ENCODE peak calls at places on chromosome 12, in seven cellular contexts. K, B, J, H, Q, I and T are unnamed samples.

GRCh38 chr12:115413626-115414025 is 729.7 kb upstream of the TBX3 start:
- DNase-seq in K (no peak), B (no peak), J (no peak), H (no peak), Q (no peak), I (no peak), T (no peak)

GRCh38 chr12:82326905-82327503 is 31.2 kb downstream of the CCDC59 start:
- DNase-seq in K (peak), B (no peak), J (peak), H (peak), Q (peak), I (peak), T (no peak)

GRCh38 chr12:100612557-100612956 is 39.1 kb downstream of the GAS2L3 start:
- DNase-seq in K (no peak), B (no peak), J (no peak), H (no peak), Q (no peak), I (no peak), T (no peak)

GRCh38 chr12:79140711-79141110 is 276.1 kb downstream of the SYT1 start:
- DNase-seq in K (no peak), B (no peak), J (no peak), H (no peak), Q (no peak), I (no peak), T (no peak)

GRCh38 chr12:9133243-9133938 is 17.7 kb upstream of the A2M start:
- DNase-seq in K (no peak), B (no peak), J (no peak), H (no peak), Q (no peak), I (no peak), T (no peak)

GRCh38 chr12:53046655-53047220 is 3.1 kb upstream of the TNS2 start:
- DNase-seq in K (peak), B (peak), J (peak), H (peak), Q (peak), I (peak), T (peak)

GRCh38 chr12:91326043-91327027 is 143.7 kb upstream of the DCN start:
- DNase-seq in K (peak), B (no peak), J (peak), H (peak), Q (peak), I (no peak), T (peak)

GRCh38 chr12:127664901-127665300 is 602.1 kb upstream of the TMEM132C start:
- DNase-seq in K (no peak), B (no peak), J (no peak), H (no peak), Q (no peak), I (no peak), T (no peak)

GRCh38 chr12:116771651-116772050 is 33.5 kb downstream of the RNFT2 start:
- DNase-seq in K (no peak), B (no peak), J (no peak), H (no peak), Q (no peak), I (no peak), T (no peak)

GRCh38 chr12:93795352-93795751 is 118.2 kb downstream of the CRADD start:
- DNase-seq in K (no peak), B (no peak), J (no peak), H (no peak), Q (no peak), I (no peak), T (no peak)

GRCh38 chr12:121223283-121223946 is 13.5 kb downstream of the P2RX4 start:
- DNase-seq in K (no peak), B (no peak), J (no peak), H (peak), Q (no peak), I (no peak), T (no peak)

GRCh38 chr12:52601671-52602070 is 408 bp upstream of the KRT72 start:
- DNase-seq in K (no peak), B (no peak), J (no peak), H (no peak), Q (no peak), I (no peak), T (no peak)

GRCh38 chr12:64029013-64029857 is 184.7 kb downstream of the SRGAP1 start:
- DNase-seq in K (no peak), B (no peak), J (no peak), H (no peak), Q (peak), I (no peak), T (no peak)

GRCh38 chr12:124577986-124578385 is 10.6 kb upstream of the NCOR2 start:
- DNase-seq in K (no peak), B (no peak), J (no peak), H (no peak), Q (no peak), I (no peak), T (no peak)

GRCh38 chr12:52818376-52818775 is 4.5 kb upstream of the KRT4 start:
- DNase-seq in K (no peak), B (no peak), J (no peak), H (no peak), Q (no peak), I (no peak), T (no peak)

GRCh38 chr12:102496571-102496970 is 16.2 kb upstream of the IGF1 start:
- DNase-seq in K (no peak), B (no peak), J (no peak), H (no peak), Q (no peak), I (no peak), T (no peak)

GRCh38 chr12:104750061-104750460 is 208.0 kb downstream of the SLC41A2 start:
- DNase-seq in K (no peak), B (no peak), J (no peak), H (peak), Q (peak), I (peak), T (no peak)

GRCh38 chr12:57112492-57113294 is 1.5 kb upstream of the STAT6 start:
- DNase-seq in K (no peak), B (no peak), J (no peak), H (no peak), Q (no peak), I (no peak), T (no peak)

GRCh38 chr12:126337556-126337955 is 1272.3 kb downstream of the AACS start:
- DNase-seq in K (no peak), B (no peak), J (peak), H (no peak), Q (peak), I (peak), T (no peak)

GRCh38 chr12:60977966-60978365 is 1282.2 kb upstream of the USP15 start:
- DNase-seq in K (no peak), B (no peak), J (no peak), H (peak), Q (no peak), I (no peak), T (no peak)

GRCh38 chr12:53235742-53236442 is 3.9 kb upstream of the RARG start:
- DNase-seq in K (no peak), B (no peak), J (no peak), H (no peak), Q (no peak), I (no peak), T (no peak)

GRCh38 chr12:45292486-45293195 is 76.7 kb downstream of the ANO6 start:
- DNase-seq in K (peak), B (no peak), J (no peak), H (no peak), Q (peak), I (no peak), T (peak)

GRCh38 chr12:19972325-19973288 is 395.7 kb upstream of the PDE3A start:
- DNase-seq in K (no peak), B (no peak), J (no peak), H (no peak), Q (no peak), I (no peak), T (no peak)

GRCh38 chr12:59724011-59724703 is 128.3 kb downstream of the SLC16A7 start:
- DNase-seq in K (no peak), B (no peak), J (no peak), H (no peak), Q (no peak), I (no peak), T (no peak)

GRCh38 chr12:19892186-19892585 is 452.9 kb downstream of the AEBP2 start:
- DNase-seq in K (no peak), B (no peak), J (no peak), H (no peak), Q (peak), I (no peak), T (no peak)

GRCh38 chr12:10701226-10701681 is 21.9 kb downstream of the YBX3 start:
- DNase-seq in K (no peak), B (no peak), J (no peak), H (no peak), Q (peak), I (no peak), T (no peak)

GRCh38 chr12:96177013-96177412 is 17.2 kb upstream of the ELK3 start:
- DNase-seq in K (no peak), B (no peak), J (no peak), H (no peak), Q (no peak), I (no peak), T (no peak)

GRCh38 chr12:45357547-45358417 is 141.9 kb downstream of the ANO6 start:
- DNase-seq in K (peak), B (no peak), J (no peak), H (no peak), Q (no peak), I (no peak), T (no peak)

GRCh38 chr12:1174659-1175058 is 183.6 kb downstream of the ERC1 start:
- DNase-seq in K (no peak), B (no peak), J (no peak), H (no peak), Q (no peak), I (no peak), T (no peak)

GRCh38 chr12:6278439-6279255 is 31.8 kb upstream of the PLEKHG6 start:
- DNase-seq in K (peak), B (peak), J (peak), H (peak), Q (peak), I (peak), T (peak)

GRCh38 chr12:123905319-123905925 is 67.2 kb downstream of the CCDC92 start:
- DNase-seq in K (peak), B (no peak), J (peak), H (peak), Q (peak), I (peak), T (peak)

GRCh38 chr12:122738561-122738960 is 7.9 kb upstream of the HCAR1 start:
- DNase-seq in K (no peak), B (no peak), J (no peak), H (peak), Q (no peak), I (no peak), T (no peak)

GRCh38 chr12:5047094-5047493 is 3.4 kb downstream of the KCNA5 start:
- DNase-seq in K (no peak), B (no peak), J (no peak), H (no peak), Q (no peak), I (no peak), T (no peak)

GRCh38 chr12:6563448-6564050 is 4.5 kb downstream of the NOP2 start:
- DNase-seq in K (peak), B (no peak), J (peak), H (peak), Q (no peak), I (no peak), T (no peak)

GRCh38 chr12:54338682-54339296 is 13.9 kb downstream of the COPZ1 start:
- DNase-seq in K (no peak), B (no peak), J (peak), H (no peak), Q (peak), I (no peak), T (no peak)

GRCh38 chr12:122917508-122918227 is 21.7 kb upstream of the VPS37B start:
- DNase-seq in K (peak), B (no peak), J (peak), H (peak), Q (peak), I (peak), T (peak)

GRCh38 chr12:124130717-124131670 is 158.0 kb downstream of the ZNF664 start:
- DNase-seq in K (no peak), B (no peak), J (no peak), H (no peak), Q (no peak), I (no peak), T (no peak)